ENCODE peak calls at places on chromosomes 12 and 14, in eight cellular contexts. Q is body of pancreas; L is tibial artery; G is colonic mucosa; I is breast epithelium; X is thoracic aorta; H is CD8-positive, alpha-beta T cell; E is astrocyte. B is an unnamed sample.

GRCh38 chr12:78802593-78802992 is 62.0 kb upstream of the SYT1 start:
- DNase-seq in Q (no peak), L (no peak), G (no peak), I (no peak), X (no peak), H (no peak), E (peak; percentile 97), B (peak; percentile 80)

GRCh38 chr14:90757452-90757851 is 58.8 kb downstream of the TTC7B start:
- DNase-seq in Q (no peak), L (no peak), G (no peak), I (no peak), X (no peak), H (no peak), E (no peak), B (no peak)

GRCh38 chr14:59918824-59919581 is 941 bp upstream of the LRRC9 start:
- DNase-seq in Q (peak; percentile 19), L (peak; percentile 66), G (no peak), I (no peak), X (no peak), H (no peak), E (peak; percentile 35), B (no peak)

GRCh38 chr12:57093412-57094193 is 4.7 kb downstream of the NAB2 start:
- DNase-seq in Q (peak; percentile 67), L (peak; percentile 94), G (peak; percentile 61), I (peak; percentile 79), X (peak; percentile 71), H (no peak), E (peak; percentile 77), B (no peak)

GRCh38 chr14:100825691-100826331 is at the start of gene MEG3:
- DNase-seq in Q (peak; percentile 51), L (no peak), G (no peak), I (peak; percentile 21), X (no peak), H (no peak), E (peak; percentile 70), B (no peak)

GRCh38 chr12:78402366-78403134 is 462.0 kb upstream of the SYT1 start:
- DNase-seq in Q (no peak), L (no peak), G (no peak), I (no peak), X (no peak), H (no peak), E (peak; percentile 12), B (no peak)

GRCh38 chr12:25752910-25753309 is 199.8 kb upstream of the LMNTD1 start:
- DNase-seq in Q (no peak), L (no peak), G (no peak), I (no peak), X (no peak), H (no peak), E (no peak), B (no peak)

GRCh38 chr14:22039938-22040780 is 366.5 kb upstream of the OR4E1 start:
- DNase-seq in Q (no peak), L (no peak), G (no peak), I (no peak), X (no peak), H (peak; percentile 1), E (no peak), B (no peak)

GRCh38 chr12:89231686-89232085 is 120.6 kb downstream of the DUSP6 start:
- DNase-seq in Q (no peak), L (no peak), G (no peak), I (no peak), X (no peak), H (no peak), E (no peak), B (no peak)

GRCh38 chr12:50750366-50750765 is 13.5 kb upstream of the ATF1 start:
- DNase-seq in Q (no peak), L (no peak), G (no peak), I (no peak), X (no peak), H (no peak), E (no peak), B (no peak)

GRCh38 chr14:95267306-95267705 is 52.4 kb downstream of the CLMN start:
- DNase-seq in Q (no peak), L (no peak), G (no peak), I (no peak), X (no peak), H (no peak), E (peak; percentile 67), B (no peak)

GRCh38 chr12:12897286-12897685 is 5.9 kb downstream of the GPRC5A start:
- DNase-seq in Q (no peak), L (no peak), G (no peak), I (no peak), X (no peak), H (no peak), E (no peak), B (no peak)

GRCh38 chr12:12896261-12896660 is 4.9 kb downstream of the GPRC5A start:
- DNase-seq in Q (no peak), L (no peak), G (no peak), I (no peak), X (no peak), H (no peak), E (peak; percentile 62), B (peak; percentile 87)

GRCh38 chr12:12898911-12899511 is 7.6 kb downstream of the GPRC5A start:
- DNase-seq in Q (no peak), L (no peak), G (no peak), I (no peak), X (no peak), H (no peak), E (no peak), B (no peak)

GRCh38 chr12:12899530-12900380 is 8.4 kb downstream of the GPRC5A start:
- DNase-seq in Q (peak; percentile 13), L (peak; percentile 75), G (no peak), I (no peak), X (no peak), H (no peak), E (peak; percentile 95), B (peak; percentile 91)

GRCh38 chr12:12898136-12898712 is 6.9 kb downstream of the GPRC5A start:
- DNase-seq in Q (no peak), L (no peak), G (no peak), I (no peak), X (no peak), H (no peak), E (no peak), B (no peak)
- H3K4me1 ChIP-seq in Q (no peaks in the 10 kb centered on the region), L (no peaks in the 10 kb centered on the region), G (peaks cover 4% of the 10 kb centered on the region), I (no peaks in the 10 kb centered on the region), X (peaks cover 89% of the 10 kb centered on the region), H (no peaks in the 10 kb centered on the region), E (peaks cover 41% of the 10 kb centered on the region), B (peaks cover 40% of the 10 kb centered on the region)

DNA sequence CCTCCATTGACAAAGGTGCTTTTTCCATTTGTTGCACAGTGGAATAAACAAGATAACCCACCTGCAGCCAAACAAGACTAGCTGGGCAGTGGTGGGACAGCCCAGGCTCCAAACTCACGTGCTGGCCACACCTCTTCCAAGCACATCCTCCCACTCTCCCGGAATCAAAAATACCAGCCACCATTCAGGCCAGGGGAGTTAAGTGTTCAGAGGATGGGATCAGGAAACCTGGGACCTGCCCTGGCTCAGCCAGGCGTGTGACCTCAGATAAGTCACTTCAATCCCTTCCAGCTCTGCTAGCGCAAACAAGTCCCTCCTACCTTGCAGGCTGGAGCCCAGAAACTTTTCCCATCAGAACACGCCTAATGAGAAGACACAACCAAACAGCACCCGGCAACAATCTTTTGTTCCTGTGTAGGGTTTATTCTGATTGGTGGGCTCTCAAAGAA is 43.3 kb downstream of the ACTN1 start:
- DNase-seq in Q (peak; percentile 88), L (no peak), G (no peak), I (no peak), X (no peak), H (no peak), E (peak; percentile 51), B (no peak)
- H3K27ac ChIP-seq in Q (peak overlapping the region; percentile 88), L (peak overlapping the region; percentile 97), G (peak overlapping the region; percentile 88), I (peak overlapping the region; percentile 82), X (peak overlapping the region; percentile 97), H (no peak overlapping the region), E (peak overlapping the region; percentile 32), B (no peak overlapping the region)

DNA sequence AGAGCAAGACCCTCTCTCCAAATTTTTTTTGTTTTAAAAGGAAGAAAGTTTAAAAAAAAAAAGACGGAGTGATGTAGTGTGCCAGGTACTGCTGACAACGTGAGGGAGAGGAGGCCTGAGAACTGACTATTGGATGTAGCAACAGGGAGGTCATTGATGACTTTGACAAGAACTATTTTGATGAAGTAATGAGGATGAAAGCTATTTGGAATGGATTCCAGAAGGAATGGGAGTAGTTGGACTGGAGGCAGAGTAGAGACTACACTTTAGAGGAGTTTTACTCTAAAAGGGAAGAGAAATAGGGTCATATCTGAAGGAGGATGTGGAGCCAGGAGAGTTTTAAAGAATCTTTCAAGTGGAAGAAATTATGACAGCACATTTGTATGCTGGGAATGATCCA is 27.8 kb upstream of the SLC38A2 start:
- DNase-seq in Q (no peak), L (no peak), G (no peak), I (no peak), X (no peak), H (no peak), E (peak; percentile 82), B (no peak)
- TF ChIP-seq CTCF in Q (no peak), L (no peak), G (no peak), I (no peak), X (no peak), H (no peak), E (no peak), B (no peak)

DNA sequence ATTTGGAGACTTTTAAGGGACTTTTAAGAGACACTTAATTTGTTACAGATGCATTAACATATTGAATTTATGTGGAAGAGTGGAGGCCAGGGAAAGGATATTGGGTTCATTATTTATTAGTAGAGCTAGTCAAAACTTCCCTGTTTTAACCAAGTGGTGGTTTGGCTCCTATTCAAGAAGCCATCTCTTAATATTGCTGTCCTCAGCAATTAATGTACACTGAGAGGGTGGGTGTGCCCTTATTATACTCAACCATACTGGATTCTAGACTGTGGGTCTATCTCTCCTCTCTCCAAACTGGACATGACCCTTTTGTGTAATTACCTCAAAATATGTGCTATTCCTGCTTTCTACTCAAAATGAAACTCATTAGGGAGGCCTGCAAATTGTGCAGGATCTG is 398.7 kb upstream of the DDHD1 start:
- DNase-seq in Q (no peak), L (no peak), G (no peak), I (no peak), X (no peak), H (no peak), E (no peak), B (no peak)
- H3K4me1 ChIP-seq in Q (no peaks in the 10 kb centered on the region), L (no peaks in the 10 kb centered on the region), G (no peaks in the 10 kb centered on the region), I (no peaks in the 10 kb centered on the region), X (no peaks in the 10 kb centered on the region), H (no peaks in the 10 kb centered on the region), E (no peaks in the 10 kb centered on the region), B (no peaks in the 10 kb centered on the region)

B was measured in foreskin keratinocyte.